ENCODE peak calls at places on chromosomes 1 and 21, in four cellular contexts. E, P, D and T are unnamed samples.

GRCh38 chr1:175755516-175755915 is 12.1 kb upstream of the TNR start:
- DNase-seq in E (no peak), P (no peak), D (no peak), T (no peak)

GRCh38 chr1:44273560-44274292 is 60.5 kb downstream of the DMAP1 start:
- DNase-seq in E (no peak), P (no peak), D (no peak), T (no peak)

GRCh38 chr1:206612129-206612876 is at the start of gene EIF2D:
- DNase-seq in E (peak), P (peak), D (peak), T (no peak)

GRCh38 chr1:38083541-38083940 is 36.9 kb upstream of the POU3F1 start:
- DNase-seq in E (no peak), P (no peak), D (no peak), T (no peak)

GRCh38 chr1:244006381-244006901 is 44.6 kb upstream of the ZBTB18 start:
- DNase-seq in E (no peak), P (no peak), D (no peak), T (no peak)

GRCh38 chr1:199472025-199472424 is 555.5 kb upstream of the NR5A2 start:
- DNase-seq in E (no peak), P (no peak), D (no peak), T (no peak)

GRCh38 chr1:16168622-16169021 is 12.8 kb upstream of the EPHA2 start:
- DNase-seq in E (no peak), P (no peak), D (no peak), T (no peak)

GRCh38 chr1:98086156-98086555 is 165.3 kb upstream of the DPYD start:
- DNase-seq in E (no peak), P (no peak), D (no peak), T (no peak)

GRCh38 chr1:171188388-171189266 is 3.5 kb downstream of the FMO2 start:
- DNase-seq in E (peak), P (peak), D (peak), T (peak)

GRCh38 chr21:35204850-35205564 is 155.9 kb upstream of the RUNX1 start:
- DNase-seq in E (peak), P (peak), D (no peak), T (peak)

GRCh38 chr1:196214866-196215265 is 393.4 kb downstream of the KCNT2 start:
- DNase-seq in E (no peak), P (no peak), D (no peak), T (no peak)

GRCh38 chr1:24770891-24771290 is 25.6 kb downstream of the CLIC4 start:
- DNase-seq in E (no peak), P (no peak), D (no peak), T (no peak)

GRCh38 chr1:184891440-184891839 is 82.9 kb downstream of the NIBAN1 start:
- DNase-seq in E (no peak), P (no peak), D (no peak), T (no peak)

GRCh38 chr1:89354210-89354609 is 9.6 kb upstream of the GBP6 start:
- DNase-seq in E (no peak), P (no peak), D (no peak), T (no peak)

GRCh38 chr1:210855440-210855839 is 278.5 kb downstream of the KCNH1 start:
- DNase-seq in E (no peak), P (no peak), D (no peak), T (no peak)

GRCh38 chr1:209643295-209644020 is 8.8 kb downstream of the LAMB3 start:
- DNase-seq in E (peak), P (no peak), D (no peak), T (no peak)

GRCh38 chr1:226384040-226384439 is 23.9 kb downstream of the PARP1 start:
- DNase-seq in E (no peak), P (no peak), D (no peak), T (no peak)

GRCh38 chr1:201456499-201457309 is 12.3 kb downstream of the PHLDA3 start:
- DNase-seq in E (no peak), P (no peak), D (no peak), T (peak)

GRCh38 chr1:67052741-67053534 is 1.0 kb downstream of the SLC35D1 start:
- DNase-seq in E (no peak), P (peak), D (peak), T (no peak)

GRCh38 chr1:14894811-14895524 is 258.6 kb upstream of the TMEM51 start:
- DNase-seq in E (no peak), P (peak), D (no peak), T (no peak)

GRCh38 chr1:224168859-224169380 is 14.1 kb upstream of the DEGS1 start:
- DNase-seq in E (peak), P (no peak), D (no peak), T (peak)

GRCh38 chr1:31683997-31684396 is 19.8 kb downstream of the COL16A1 start:
- DNase-seq in E (no peak), P (peak), D (no peak), T (no peak)

GRCh38 chr1:66478116-66478515 is 55.8 kb upstream of the SGIP1 start:
- DNase-seq in E (no peak), P (no peak), D (no peak), T (no peak)